ENCODE peak calls at places on chromosomes 4 and X, in eight cellular contexts. S, P, X, B, C, W, I and R are unnamed samples.

GRCh38 chr4:1500966-1501753 is 94.9 kb upstream of the NKX1-1 start:
- DNase-seq in S (no peak), C (no peak), B (no peak), W (no peak), X (no peak), P (no peak), I (no peak), R (no peak)

GRCh38 chr4:139481465-139481864 is 27.5 kb downstream of the RAB33B start:
- DNase-seq in X (no peak), C (no peak), B (no peak), S (no peak), I (no peak), P (no peak), W (no peak), R (no peak)

GRCh38 chr4:80237992-80238391 is 28.5 kb upstream of the FGF5 start:
- DNase-seq in C (no peak), X (no peak), P (peak), B (no peak), W (no peak), S (no peak), I (peak), R (peak)

GRCh38 chr4:76214269-76214628 is 625 bp upstream of the SCARB2 start:
- DNase-seq in P (no peak), W (no peak), X (no peak), I (no peak), C (no peak), B (peak), S (no peak), R (no peak)

GRCh38 chr4:26048378-26048882 is 134.4 kb downstream of the SMIM20 start:
- DNase-seq in W (no peak), X (no peak), P (peak), I (peak), C (no peak), S (no peak), B (no peak), R (peak)

GRCh38 chr4:82388405-82388804 is 14.6 kb upstream of the HNRNPD start:
- DNase-seq in X (no peak), S (no peak), B (no peak), W (no peak), C (no peak), P (no peak), I (no peak), R (no peak)

GRCh38 chr4:141102367-141102766 is 30.9 kb downstream of the RNF150 start:
- DNase-seq in X (no peak), P (peak), S (no peak), B (no peak), I (peak), C (no peak), W (no peak), R (peak)

GRCh38 chr4:35548921-35549320 is 695.4 kb downstream of the ARAP2 start:
- DNase-seq in P (no peak), S (no peak), X (no peak), B (no peak), W (no peak), C (no peak), I (no peak), R (no peak)

GRCh38 chrX:41337140-41337539 is 3.2 kb downstream of the DDX3X start:
- DNase-seq in X (no peak), C (no peak), S (no peak), B (no peak), P (no peak), W (no peak), I (no peak), R (no peak)

GRCh38 chrX:71245159-71245558 is 8.8 kb downstream of the ZMYM3 start:
- DNase-seq in I (no peak), X (no peak), W (no peak), S (no peak), C (no peak), B (no peak), P (no peak), R (no peak)

GRCh38 chr4:177339794-177340374 is 30.2 kb downstream of the NEIL3 start:
- DNase-seq in W (no peak), I (peak), B (peak), S (no peak), X (peak), C (no peak), P (peak), R (peak)

GRCh38 chr4:155371432-155372043 is 5.2 kb downstream of the MAP9 start:
- DNase-seq in C (no peak), P (peak), I (peak), B (peak), S (no peak), X (no peak), W (no peak), R (peak)

GRCh38 chrX:19723427-19723826 is 164.0 kb downstream of the SH3KBP1 start:
- DNase-seq in W (no peak), S (no peak), C (no peak), P (no peak), I (peak), B (no peak), X (no peak), R (no peak)

GRCh38 chr4:187995322-187996207 is at the start of gene ZFP42:
- DNase-seq in W (no peak), S (no peak), I (no peak), X (no peak), B (no peak), P (no peak), C (no peak), R (no peak)

GRCh38 chrX:66150188-66150587 is 13.9 kb upstream of the HEPH start:
- DNase-seq in X (no peak), W (no peak), S (no peak), P (no peak), I (no peak), B (no peak), C (no peak), R (no peak)

GRCh38 chrX:119617511-119618164 is 11.4 kb upstream of the NKRF start:
- DNase-seq in X (no peak), B (no peak), P (no peak), W (no peak), I (no peak), S (no peak), C (no peak), R (no peak)

GRCh38 chr4:77336411-77337142 is 179.6 kb downstream of the CCNG2 start:
- DNase-seq in W (no peak), I (no peak), S (no peak), C (no peak), B (no peak), P (no peak), X (no peak), R (no peak)

GRCh38 chr4:182560358-182560757 is 317.2 kb downstream of the TENM3 start:
- DNase-seq in C (peak), B (peak), P (no peak), W (no peak), X (no peak), S (no peak), I (peak), R (peak)

GRCh38 chrX:12872741-12873140 is 5.9 kb downstream of the TLR7 start:
- DNase-seq in P (no peak), W (no peak), C (no peak), X (no peak), I (no peak), B (no peak), S (no peak), R (no peak)

GRCh38 chr4:128006592-128006991 is 41.4 kb downstream of the ABHD18 start:
- DNase-seq in S (no peak), W (no peak), P (peak), C (no peak), X (no peak), B (no peak), I (peak), R (peak)

GRCh38 chr4:181541396-181541795 is 701.8 kb upstream of the TENM3 start:
- DNase-seq in W (no peak), X (no peak), C (no peak), P (peak), B (no peak), I (peak), S (no peak), R (peak)

GRCh38 chrX:153925739-153926593 is at the start of gene ARHGAP4:
- DNase-seq in X (peak), S (peak), B (no peak), P (no peak), W (no peak), I (no peak), C (no peak), R (no peak)